ENCODE peak calls at places on chromosomes 12 and 14, in nine cellular contexts. K is HCT116, M is suprapubic skin, L is transverse colon, F is vagina, P is GM12891, J is stomach, A is sigmoid colon, X is GM12892. Z is an unnamed sample.
A peak's percentile ranks its signal among the peaks of the same experiment; 100 is the strongest.

GRCh38 chr12:30769802-30770201 is 15.1 kb upstream of the CAPRIN2 start:
- DNase-seq in X (no peak), K (no peak), P (no peak), M (no peak), J (no peak), A (no peak), L (no peak), F (no peak), Z (no peak)

GRCh38 chr12:117125275-117125613 is 26.0 kb upstream of the TESC start:
- DNase-seq in L (no peak), P (no peak), K (no peak), A (no peak), M (no peak), J (no peak), X (no peak), F (no peak), Z (no peak)

GRCh38 chr12:80763874-80764273 is 47.2 kb downstream of the MYF5 start:
- DNase-seq in F (no peak), X (no peak), K (peak; percentile 39), P (no peak), L (no peak), J (no peak), M (no peak), A (no peak), Z (no peak)

GRCh38 chr12:94020335-94020734 is 128.0 kb upstream of the PLXNC1 start:
- DNase-seq in P (no peak), X (no peak), A (no peak), M (no peak), L (no peak), F (no peak), J (no peak), K (no peak), Z (no peak)

GRCh38 chr12:79983492-79983891 is 48.6 kb upstream of the PPP1R12A start:
- DNase-seq in X (no peak), K (no peak), P (no peak), F (no peak), A (no peak), M (no peak), J (no peak), L (no peak), Z (no peak)

GRCh38 chr14:70061108-70061507 is 127.6 kb downstream of the SLC8A3 start:
- DNase-seq in K (no peak), P (no peak), L (no peak), X (no peak), J (no peak), M (no peak), A (no peak), F (no peak), Z (no peak)

GRCh38 chr12:102990419-102990818 is 32.9 kb downstream of the ASCL1 start:
- DNase-seq in F (no peak), A (no peak), P (no peak), K (no peak), M (no peak), L (no peak), X (no peak), J (no peak), Z (no peak)

GRCh38 chr12:80681287-80681686 is 26.1 kb upstream of the MYF6 start:
- DNase-seq in P (no peak), X (no peak), F (no peak), L (no peak), M (no peak), A (no peak), K (no peak), J (no peak), Z (no peak)

GRCh38 chr12:89472508-89472907 is 52.1 kb downstream of the GALNT4 start:
- DNase-seq in P (no peak), X (no peak), M (no peak), K (no peak), A (no peak), J (no peak), F (no peak), L (no peak), Z (no peak)

GRCh38 chr14:91297081-91297711 is 52.7 kb upstream of the GPR68 start:
- DNase-seq in K (no peak), A (no peak), P (no peak), J (no peak), X (no peak), M (no peak), L (no peak), F (no peak), Z (no peak)

GRCh38 chr14:35331605-35332516 is 39.7 kb downstream of the PSMA6 start:
- DNase-seq in L (peak; percentile 80), A (no peak), F (no peak), P (no peak), X (no peak), J (peak; percentile 88), M (no peak), K (peak; percentile 49), Z (peak; percentile 59)
- TF ChIP-seq POLR2AphosphoS5 in L (peak; percentile 74), A (no peak), F (no peak), P (no peak), X (no peak), J (peak; percentile 93), M (peak; percentile 57), K (peak; percentile 35), Z (peak; percentile 47)

GRCh38 chr12:46266869-46267617 is 1.8 kb downstream of the SLC38A1 start:
- DNase-seq in M (peak; percentile 86), P (no peak), K (no peak), J (peak; percentile 70), F (no peak), A (peak; percentile 87), X (peak; percentile 17), L (peak; percentile 71), Z (peak; percentile 76)
- TF ChIP-seq POLR2A in M (no peak), P (peak; percentile 67), K (no peak), J (no peak), F (no peak), A (peak; percentile 27), X (peak; percentile 31), L (peak; percentile 56), Z (no peak)

GRCh38 chr12:92603741-92604432 is 98.9 kb upstream of the PLEKHG7 start:
- DNase-seq in F (no peak), K (no peak), X (no peak), A (no peak), J (no peak), P (no peak), L (no peak), M (no peak), Z (no peak)
- TF ChIP-seq POLR2AphosphoS5 in F (no peak), K (no peak), X (no peak), A (no peak), J (no peak), P (no peak), L (no peak), M (no peak), Z (no peak)

GRCh38 chr12:48349471-48349870 is 1.2 kb downstream of the ZNF641 start:
- DNase-seq in X (no peak), P (no peak), K (no peak), J (no peak), M (no peak), F (no peak), A (no peak), L (no peak), Z (no peak)

GRCh38 chr12:48352157-48352775 is 1.5 kb upstream of the ZNF641 start:
- DNase-seq in K (no peak), A (no peak), F (no peak), P (no peak), J (no peak), L (no peak), X (no peak), M (no peak), Z (no peak)

GRCh38 chr12:48351022-48351708 is 446 bp upstream of the ZNF641 start:
- DNase-seq in K (peak; percentile 40), M (peak; percentile 86), L (peak; percentile 77), F (no peak), P (no peak), X (no peak), J (peak; percentile 72), A (peak; percentile 93), Z (peak; percentile 83)

GRCh38 chr12:48356041-48356768 is 5.5 kb upstream of the ZNF641 start:
- DNase-seq in A (no peak), P (no peak), L (no peak), X (no peak), F (peak; percentile 64), K (no peak), M (no peak), J (no peak), Z (no peak)

DNA sequence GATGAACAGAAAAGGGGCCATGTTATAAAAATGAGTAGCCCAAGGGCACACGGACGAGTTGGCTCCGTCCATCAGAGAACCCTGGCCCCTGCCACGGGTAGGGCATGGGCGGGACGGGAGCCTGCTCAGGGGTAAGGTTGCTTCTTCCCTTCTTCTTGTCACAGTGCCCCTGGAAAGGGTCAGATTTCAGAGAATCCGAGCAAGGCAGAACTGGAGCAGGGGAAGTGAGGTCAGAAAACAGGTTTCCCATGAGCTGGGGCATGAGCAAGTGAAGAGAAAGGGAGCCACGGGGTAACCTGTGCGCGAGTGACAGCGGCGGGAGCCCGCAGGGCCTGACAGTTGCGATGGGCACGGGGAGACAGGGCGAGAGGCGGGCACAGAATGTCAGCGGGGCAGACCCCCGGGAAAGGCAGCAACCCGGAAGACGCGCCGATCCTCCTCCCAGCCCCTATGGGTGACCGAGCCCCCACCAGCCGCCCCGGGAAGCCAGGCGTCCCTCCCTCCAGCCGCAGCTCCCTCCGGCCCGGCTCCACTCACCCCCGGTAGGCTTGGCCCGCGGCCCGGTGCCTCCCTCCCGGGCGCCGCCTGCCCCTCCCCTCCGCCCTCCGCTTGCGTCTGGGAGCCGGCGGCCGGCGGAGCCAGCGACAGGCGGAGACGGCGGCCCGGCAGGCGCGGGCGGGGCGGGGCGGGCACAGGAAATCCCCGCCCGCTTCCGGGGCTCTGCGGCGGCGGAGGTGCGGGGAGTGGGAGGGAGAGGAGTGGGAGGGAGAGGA is at the start of gene ZNF641:
- DNase-seq in M (peak; percentile 87), L (peak; percentile 89), K (no peak), F (no peak), J (peak; percentile 88), X (peak; percentile 66), P (peak; percentile 76), A (peak; percentile 87), Z (peak; percentile 88)
- TF ChIP-seq POLR2A in M (no peak), L (peak; percentile 47), K (peak; percentile 49), F (no peak), J (no peak), X (peak; percentile 65), P (no peak), A (no peak), Z (no peak)

GRCh38 chr12:96886998-96887677 is 19.9 kb upstream of the NEDD1 start:
- DNase-seq in F (no peak), L (no peak), A (no peak), X (no peak), M (no peak), J (peak; percentile 48), P (no peak), K (no peak), Z (no peak)

GRCh38 chr12:96889273-96889933 is 17.7 kb upstream of the NEDD1 start:
- DNase-seq in A (no peak), L (no peak), X (no peak), J (no peak), F (no peak), K (no peak), M (no peak), P (no peak), Z (no peak)

GRCh38 chr12:96890331-96890730 is 16.7 kb upstream of the NEDD1 start:
- DNase-seq in J (no peak), F (no peak), M (no peak), A (no peak), X (no peak), P (no peak), L (no peak), K (no peak), Z (no peak)

GRCh38 chr12:96892104-96892503 is 15.0 kb upstream of the NEDD1 start:
- DNase-seq in X (no peak), A (no peak), M (no peak), F (no peak), L (no peak), K (no peak), P (no peak), J (no peak), Z (no peak)
- TF ChIP-seq POLR2AphosphoS5 in X (no peak), A (peak; percentile 70), M (no peak), F (no peak), L (no peak), K (no peak), P (no peak), J (no peak), Z (no peak)

GRCh38 chr14:85572021-85572420 is 42.1 kb downstream of the FLRT2 start:
- DNase-seq in M (no peak), F (no peak), J (no peak), K (no peak), P (no peak), A (no peak), X (no peak), L (no peak), Z (no peak)
- TF ChIP-seq POLR2A in M (no peak), F (no peak), J (no peak), K (no peak), P (no peak), A (no peak), X (no peak), L (no peak), Z (no peak)

Z was measured in upper lobe of left lung.